ENCODE peak calls at places on chromosomes 1 and 21, in six cellular contexts. L is heart right ventricle, I is RWPE2, O is stomach, Z is fibroblast of lung, U is body of pancreas. H is an unnamed sample. For H3K4me1, the result is how much of the 10 kb centered on the place peaks cover.

GRCh38 chr1:199616947-199617346 is 410.6 kb upstream of the NR5A2 start:
- DNase-seq in L (no peak), I (no peak), O (no peak), U (no peak), Z (peak), H (no peak)

GRCh38 chr1:232988572-232989040 is 38.2 kb downstream of the NTPCR start:
- DNase-seq in L (no peak), U (no peak), Z (peak), O (no peak), I (no peak), H (no peak)

GRCh38 chr1:241482761-241483250 is 36.7 kb downstream of the FH start:
- DNase-seq in U (no peak), Z (peak), L (no peak), O (no peak), I (no peak), H (no peak)

GRCh38 chr1:91864017-91864700 is 21.8 kb downstream of the TGFBR3 start:
- DNase-seq in U (no peak), I (no peak), L (no peak), O (no peak), Z (peak), H (no peak)

GRCh38 chr1:192086643-192087042 is 71.6 kb upstream of the RGS18 start:
- DNase-seq in O (no peak), Z (no peak), L (no peak), U (no peak), I (no peak), H (peak)

GRCh38 chr1:63691672-63692425 is 82.0 kb upstream of the ROR1 start:
- DNase-seq in O (peak), I (no peak), U (peak), L (no peak), Z (peak), H (no peak)

GRCh38 chr1:37410815-37411214 is 63.6 kb upstream of the ZC3H12A start:
- DNase-seq in O (no peak), Z (peak), U (no peak), L (peak), I (no peak), H (peak)

GRCh38 chr1:156460525-156460924 is 40.0 kb downstream of the MEF2D start:
- DNase-seq in Z (no peak), O (no peak), L (no peak), U (no peak), I (no peak), H (no peak)

GRCh38 chr1:226093621-226094020 is 31.1 kb downstream of the H3-3A start:
- DNase-seq in L (no peak), I (no peak), Z (no peak), O (no peak), U (no peak), H (no peak)

GRCh38 chr1:238489006-238489405 is 598.3 kb upstream of the ZP4 start:
- DNase-seq in I (no peak), Z (peak), U (no peak), O (no peak), L (no peak), H (no peak)

GRCh38 chr21:41766883-41767605 is at the start of gene RIPK4:
- DNase-seq in I (peak), U (peak), O (peak), L (no peak), Z (peak), H (peak)

GRCh38 chr1:246798606-246799496 is 74.6 kb downstream of the SCCPDH start:
- DNase-seq in U (no peak), L (no peak), O (no peak), I (no peak), Z (no peak), H (no peak)

GRCh38 chr1:216119600-216119999 is 303.6 kb downstream of the USH2A start:
- DNase-seq in I (no peak), O (no peak), U (no peak), L (no peak), Z (peak), H (no peak)

GRCh38 chr1:209218986-209219385 is 364.5 kb upstream of the CAMK1G start:
- DNase-seq in L (no peak), U (no peak), Z (no peak), O (no peak), I (no peak), H (no peak)

GRCh38 chr1:40926441-40926840 is 53.1 kb upstream of the CTPS1 start:
- DNase-seq in U (no peak), Z (no peak), I (no peak), O (no peak), L (no peak), H (no peak)

GRCh38 chr1:7369866-7370265 is 401.2 kb upstream of the VAMP3 start:
- DNase-seq in Z (no peak), U (no peak), I (no peak), L (peak), O (no peak), H (no peak)

GRCh38 chr1:244341455-244342450 is 110.0 kb downstream of the ADSS2 start:
- DNase-seq in L (no peak), I (peak), O (no peak), Z (peak), U (peak), H (no peak)

GRCh38 chr21:27171704-27172103 is 204.8 kb upstream of the ADAMTS5 start:
- DNase-seq in I (no peak), Z (no peak), L (no peak), O (no peak), U (no peak), H (no peak)

GRCh38 chr1:184890539-184890973 is 83.8 kb downstream of the NIBAN1 start:
- DNase-seq in O (no peak), Z (peak), L (no peak), I (no peak), U (peak), H (no peak)

GRCh38 chr1:55375617-55376258 is 160.6 kb upstream of the USP24 start:
- DNase-seq in O (no peak), L (no peak), Z (peak), U (peak), I (no peak), H (no peak)

GRCh38 chr1:156931974-156932710 is 11.7 kb downstream of the LRRC71 start:
- DNase-seq in Z (no peak), I (no peak), U (no peak), L (no peak), O (no peak), H (no peak)

GRCh38 chr1:27099904-27100796 is 54.8 kb downstream of the SLC9A1 start:
- DNase-seq in I (no peak), L (peak), U (no peak), Z (peak), O (no peak), H (peak)

GRCh38 chr1:169682077-169682476 is 29.3 kb downstream of the SELL start:
- DNase-seq in L (no peak), O (no peak), I (no peak), U (no peak), Z (no peak), H (no peak)

GRCh38 chr1:17207046-17207445 is 2.1 kb downstream of the PADI1 start:
- DNase-seq in O (peak), Z (no peak), I (no peak), L (no peak), U (peak), H (peak)

GRCh38 chr1:192057766-192058165 is 100.5 kb upstream of the RGS18 start:
- DNase-seq in I (no peak), L (no peak), O (no peak), Z (no peak), U (no peak), H (no peak)

GRCh38 chr1:93905051-93905450 is 4.2 kb downstream of the GCLM start:
- DNase-seq in I (no peak), Z (no peak), O (no peak), U (no peak), L (no peak), H (no peak)

GRCh38 chr21:26842976-26843911 is 2.0 kb downstream of the ADAMTS1 start:
- DNase-seq in O (peak), L (peak), U (peak), I (peak), Z (peak), H (peak)

GRCh38 chr1:196891251-196891650 is 3.4 kb downstream of the CFHR4 start:
- DNase-seq in O (no peak), L (no peak), U (no peak), I (no peak), Z (no peak), H (no peak)

GRCh38 chr1:196897158-196897828 is 9.4 kb downstream of the CFHR4 start:
- DNase-seq in O (no peak), I (no peak), L (no peak), Z (no peak), U (no peak), H (no peak)

GRCh38 chr1:196890668-196891067 is 2.8 kb downstream of the CFHR4 start:
- DNase-seq in L (no peak), U (no peak), I (no peak), O (no peak), Z (no peak), H (no peak)

GRCh38 chr1:196902344-196902743 is 14.5 kb downstream of the CFHR4 start:
- DNase-seq in O (no peak), U (no peak), I (no peak), Z (no peak), L (no peak), H (no peak)

DNA sequence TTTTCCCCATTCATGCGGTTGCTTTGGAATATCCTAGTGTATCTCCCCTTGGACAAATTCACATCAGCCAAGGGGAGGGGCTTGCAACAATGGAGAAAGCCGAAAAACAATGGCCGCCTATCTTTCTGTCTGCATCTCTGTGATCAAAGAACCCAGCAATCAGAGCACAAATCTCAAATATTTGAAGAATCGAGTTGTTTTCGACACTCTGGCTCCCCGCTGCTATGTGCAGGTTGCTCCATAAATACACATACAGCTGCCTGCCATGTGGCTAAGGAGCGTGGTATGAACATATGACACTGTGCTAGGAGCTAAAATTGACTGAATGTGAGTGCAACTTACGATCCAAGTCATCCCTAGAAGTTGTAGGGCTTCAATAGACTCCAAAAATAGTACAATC is 8.5 kb downstream of the CFHR4 start:
- DNase-seq in U (no peak), O (no peak), I (no peak), L (no peak), Z (no peak), H (no peak)
- H3K4me3 ChIP-seq in U (no peak), O (no peak), I (no peak), L (no peak), Z (no peak), H (no peak)

DNA sequence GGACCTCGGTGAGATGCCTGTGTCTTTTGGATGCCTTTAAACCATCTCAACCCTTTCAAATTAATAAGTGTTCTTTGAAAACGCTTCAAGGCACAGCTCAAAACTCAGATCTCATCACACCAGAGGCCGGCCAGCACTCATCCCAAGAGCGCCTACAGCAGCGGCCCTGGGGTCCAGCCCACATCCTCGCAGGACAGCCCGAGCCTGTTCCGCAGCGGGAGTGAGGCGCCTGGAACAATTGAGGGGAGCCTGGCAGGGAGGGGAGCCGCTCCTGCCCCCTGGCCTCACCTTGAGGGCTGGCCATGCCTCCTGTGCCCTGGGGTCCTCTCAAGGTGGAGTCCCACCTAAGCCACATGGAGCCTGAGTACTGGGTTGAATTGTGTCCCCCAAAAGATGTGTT is 37.9 kb downstream of the ACOT7 start:
- DNase-seq in O (no peak), Z (no peak), I (no peak), L (no peak), U (no peak), H (no peak)
- H3K4me1 ChIP-seq in O (half or more), Z (under half), I (half or more), L (half or more), U (half or more), H (half or more)

GRCh38 chr1:230426246-230427101 is at the start of gene PGBD5:
- DNase-seq in L (peak), O (peak), Z (peak), I (no peak), U (peak), H (peak)
- H3K4me3 ChIP-seq in L (peak), O (peak), Z (peak), I (peak), U (no peak), H (peak)

GRCh38 chr1:9706178-9706577 is 54.6 kb downstream of the PIK3CD start:
- DNase-seq in U (no peak), I (no peak), Z (no peak), L (no peak), O (no peak), H (no peak)
- H3K4me1 ChIP-seq in U (under half), I (under half), Z (under half), L (under half), O (under half), H (under half)

DNA sequence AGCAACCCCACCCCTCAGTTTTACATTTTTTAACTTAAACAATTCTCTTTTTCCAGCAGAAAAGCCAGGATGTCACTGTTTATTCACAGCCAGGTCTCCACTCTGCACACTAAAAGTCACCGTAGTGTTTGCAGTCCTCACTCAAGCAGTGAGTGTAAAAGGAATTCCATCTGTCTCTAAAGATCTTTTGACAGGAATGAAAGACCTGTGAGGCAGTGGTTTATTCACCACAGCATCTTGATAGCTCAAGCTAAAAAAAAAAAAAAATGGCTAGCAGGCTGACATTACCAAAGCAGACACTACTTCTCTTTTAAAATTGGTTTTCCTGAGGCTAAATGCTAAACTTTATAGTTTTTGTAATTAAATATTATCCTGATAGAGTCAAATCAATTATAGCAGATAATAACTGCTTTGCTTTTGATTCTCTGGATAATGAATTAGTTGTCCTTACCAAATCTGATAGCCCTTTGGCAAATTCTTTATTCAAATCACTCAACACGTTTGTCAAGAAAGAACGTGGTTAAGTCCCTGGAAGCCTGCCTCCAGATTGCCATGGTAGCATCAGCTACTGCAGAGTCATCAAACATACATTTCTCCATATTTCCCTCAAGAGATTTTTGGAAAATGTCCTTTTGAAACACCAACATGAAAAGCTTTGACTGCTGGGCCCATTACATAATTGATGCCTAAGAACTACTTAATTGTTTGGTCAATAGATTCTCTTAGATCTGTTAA is 22.2 kb upstream of the SLC5A9 start:
- DNase-seq in I (no peak), O (no peak), Z (peak), U (no peak), L (no peak), H (no peak)
- H3K4me3 ChIP-seq in I (no peak), O (no peak), Z (no peak), U (no peak), L (no peak), H (no peak)

GRCh38 chr1:31238986-31239613 is 587 bp downstream of the NKAIN1 start:
- DNase-seq in L (no peak), Z (peak), I (no peak), O (no peak), U (peak), H (peak)

GRCh38 chr1:31238612-31238985 is 1.1 kb downstream of the NKAIN1 start:
- DNase-seq in L (no peak), U (no peak), O (no peak), I (no peak), Z (no peak), H (no peak)

GRCh38 chr1:31241321-31241720 is 1.6 kb upstream of the NKAIN1 start:
- DNase-seq in Z (no peak), O (no peak), U (no peak), I (no peak), L (no peak), H (no peak)

GRCh38 chr1:31243451-31244286 is 4.0 kb upstream of the NKAIN1 start:
- DNase-seq in L (no peak), O (no peak), Z (peak), I (no peak), U (peak), H (no peak)

DNA sequence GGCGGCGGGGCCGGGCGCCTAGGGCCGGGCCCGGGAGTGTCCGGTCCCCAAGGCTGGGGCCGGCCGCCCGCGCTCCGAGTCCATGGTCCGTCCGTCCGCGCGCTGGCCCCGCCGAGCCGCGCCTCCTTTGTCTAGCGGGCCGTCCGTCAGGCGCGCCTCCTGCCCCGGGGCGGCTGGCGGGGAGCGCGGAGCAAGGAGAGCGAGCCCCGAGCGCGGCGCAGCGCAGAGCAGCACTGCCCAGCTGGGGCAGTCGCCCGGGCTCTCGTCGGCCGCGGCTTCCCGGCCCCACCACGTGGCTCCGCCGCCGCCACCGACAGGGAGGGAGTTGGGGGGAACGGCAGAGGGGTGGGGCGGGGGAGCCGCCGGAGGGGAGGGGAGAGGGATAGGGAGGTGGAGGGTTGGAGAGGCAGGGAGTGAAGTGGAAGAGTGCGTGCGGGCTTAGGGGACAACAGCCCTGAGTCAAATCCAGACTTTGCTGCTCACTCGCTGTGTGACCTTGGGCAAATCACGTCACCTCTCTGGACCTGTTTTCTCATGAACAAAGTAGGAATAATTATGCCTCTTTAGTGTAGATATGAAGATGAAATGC is at the start of gene NKAIN1:
- DNase-seq in I (no peak), Z (peak), O (no peak), U (peak), L (no peak), H (peak)
- H3K4me1 ChIP-seq in I (under half), Z (under half), O (under half), U (under half), L (under half), H (under half)

DNA sequence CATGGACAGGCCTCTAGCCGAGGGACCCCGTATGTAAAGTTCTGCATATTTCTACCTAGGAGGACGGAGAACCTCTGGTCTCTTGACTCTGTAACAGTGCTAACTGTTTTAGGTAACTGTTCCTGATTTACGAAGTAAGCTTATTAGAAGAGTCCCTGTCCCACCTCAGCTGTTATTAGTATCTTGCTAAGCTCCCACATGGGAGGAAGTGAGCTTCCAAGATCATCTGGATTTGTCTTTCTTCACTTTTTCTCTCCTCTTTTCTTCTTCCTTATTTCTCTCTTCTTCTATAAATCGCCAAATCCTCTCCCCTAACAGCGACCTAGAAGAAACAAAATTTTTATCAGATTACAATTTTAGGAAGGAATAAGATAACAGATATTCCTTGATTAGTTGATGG is 4.4 kb downstream of the CD53 start:
- DNase-seq in U (no peak), Z (no peak), I (no peak), O (no peak), L (no peak), H (no peak)
- H3K4me3 ChIP-seq in U (no peak), Z (no peak), I (no peak), O (no peak), L (no peak), H (no peak)

GRCh38 chr1:204076891-204077290 is 4.0 kb downstream of the SOX13 start:
- DNase-seq in L (no peak), I (no peak), O (no peak), Z (no peak), U (no peak), H (no peak)
- H3K4me1 ChIP-seq in L (half or more), I (under half), O (half or more), Z (under half), U (half or more), H (under half)

GRCh38 chr1:160101037-160101716 is 2.8 kb upstream of the IGSF8 start:
- DNase-seq in U (peak), L (peak), O (peak), I (no peak), Z (peak), H (peak)

GRCh38 chr1:160104520-160104885 is 6.1 kb upstream of the IGSF8 start:
- DNase-seq in I (no peak), U (no peak), O (no peak), Z (no peak), L (no peak), H (no peak)

GRCh38 chr1:160099716-160100375 is 1.4 kb upstream of the IGSF8 start:
- DNase-seq in U (no peak), O (no peak), L (no peak), I (no peak), Z (no peak), H (no peak)

GRCh38 chr1:160103658-160104519 is 5.5 kb upstream of the IGSF8 start:
- DNase-seq in O (no peak), Z (no peak), I (no peak), L (no peak), U (no peak), H (no peak)

GRCh38 chr1:160101717-160102522 is 3.5 kb upstream of the IGSF8 start:
- DNase-seq in O (no peak), I (no peak), Z (no peak), L (no peak), U (no peak), H (no peak)
- H3K4me3 ChIP-seq in O (no peak), I (no peak), Z (no peak), L (no peak), U (no peak), H (no peak)